ENCODE peak calls at places on chromosomes 12 and 14, in nine cellular contexts. R, B, I, G, F, V, L, N and D are unnamed samples.

GRCh38 chr12:28966049-28966778 is 182.9 kb upstream of the FAR2 start:
- DNase-seq in R (no peak), B (no peak), I (no peak), G (no peak), F (no peak), V (peak; percentile 31), L (peak; percentile 4), N (peak; percentile 64), D (no peak)

GRCh38 chr12:127398026-127398715 is 868.8 kb upstream of the TMEM132C start:
- DNase-seq in R (no peak), B (no peak), I (no peak), G (no peak), F (no peak), V (no peak), L (no peak), N (no peak), D (no peak)

GRCh38 chr12:18578191-18578590 is 159.6 kb downstream of the PLCZ1 start:
- DNase-seq in R (no peak), B (peak; percentile 13), I (no peak), G (no peak), F (no peak), V (no peak), L (no peak), N (no peak), D (no peak)

GRCh38 chr14:53929871-53930685 is 26.5 kb downstream of the BMP4 start:
- DNase-seq in R (peak; percentile 18), B (no peak), I (no peak), G (no peak), F (no peak), V (no peak), L (no peak), N (peak; percentile 56), D (peak; percentile 43)

GRCh38 chr12:12230275-12230674 is 36.6 kb downstream of the LRP6 start:
- DNase-seq in R (peak; percentile 25), B (no peak), I (no peak), G (peak; percentile 11), F (no peak), V (no peak), L (no peak), N (no peak), D (no peak)

GRCh38 chr14:100634026-100634425 is 46.8 kb upstream of the BEGAIN start:
- DNase-seq in R (no peak), B (no peak), I (no peak), G (no peak), F (no peak), V (no peak), L (no peak), N (no peak), D (no peak)

GRCh38 chr12:47652491-47653234 is 53.2 kb downstream of the RPAP3 start:
- DNase-seq in R (peak; percentile 34), B (no peak), I (no peak), G (no peak), F (no peak), V (no peak), L (no peak), N (no peak), D (no peak)

GRCh38 chr14:74867673-74868072 is 8.3 kb downstream of the PROX2 start:
- DNase-seq in R (no peak), B (no peak), I (peak; percentile 36), G (no peak), F (peak; percentile 65), V (no peak), L (no peak), N (peak; percentile 82), D (no peak)

GRCh38 chr12:56785874-56786273 is 22.8 kb downstream of the HSD17B6 start:
- DNase-seq in R (no peak), B (no peak), I (no peak), G (no peak), F (no peak), V (no peak), L (no peak), N (no peak), D (no peak)

GRCh38 chr12:72273851-72274284 is 1.7 kb downstream of the TRHDE start:
- DNase-seq in R (no peak), B (no peak), I (no peak), G (no peak), F (no peak), V (peak; percentile 54), L (no peak), N (peak; percentile 72), D (no peak)

GRCh38 chr12:69417231-69417630 is 53.0 kb upstream of the FRS2 start:
- DNase-seq in R (no peak), B (no peak), I (no peak), G (no peak), F (no peak), V (no peak), L (no peak), N (no peak), D (no peak)

GRCh38 chr14:29235991-29236390 is 469.4 kb downstream of the FOXG1 start:
- DNase-seq in R (no peak), B (no peak), I (no peak), G (no peak), F (no peak), V (no peak), L (no peak), N (no peak), D (no peak)

GRCh38 chr14:57254884-57255283 is 13.8 kb downstream of the EXOC5 start:
- DNase-seq in R (no peak), B (no peak), I (no peak), G (no peak), F (no peak), V (no peak), L (no peak), N (no peak), D (no peak)

GRCh38 chr12:52788111-52788875 is 7.6 kb downstream of the KRT3 start:
- DNase-seq in R (no peak), B (no peak), I (no peak), G (no peak), F (no peak), V (no peak), L (no peak), N (no peak), D (no peak)

GRCh38 chr12:11892065-11892391 is 178.7 kb upstream of the BCL2L14 start:
- DNase-seq in R (peak; percentile 56), B (no peak), I (no peak), G (no peak), F (no peak), V (no peak), L (no peak), N (no peak), D (no peak)

GRCh38 chr12:96444403-96444802 is 44.2 kb upstream of the CDK17 start:
- DNase-seq in R (no peak), B (no peak), I (no peak), G (no peak), F (no peak), V (no peak), L (no peak), N (no peak), D (no peak)

GRCh38 chr12:92912052-92912451 is 17.0 kb downstream of the EEA1 start:
- DNase-seq in R (no peak), B (peak; percentile 69), I (no peak), G (no peak), F (no peak), V (no peak), L (no peak), N (no peak), D (no peak)

GRCh38 chr14:92600318-92601053 is 86.9 kb downstream of the RIN3 start:
- DNase-seq in R (no peak), B (peak; percentile 89), I (no peak), G (no peak), F (no peak), V (no peak), L (no peak), N (peak; percentile 13), D (no peak)

GRCh38 chr14:73173092-73173735 is 36.9 kb downstream of the PSEN1 start:
- DNase-seq in R (peak; percentile 0), B (peak; percentile 42), I (no peak), G (peak; percentile 19), F (no peak), V (no peak), L (peak; percentile 28), N (peak; percentile 55), D (no peak)

GRCh38 chr12:124392991-124393790 is 98.3 kb downstream of the RFLNA start:
- DNase-seq in R (no peak), B (peak; percentile 62), I (no peak), G (no peak), F (peak; percentile 89), V (peak; percentile 96), L (peak; percentile 74), N (peak; percentile 71), D (peak; percentile 83)

GRCh38 chr12:130100634-130101033 is 61.6 kb upstream of the FZD10 start:
- DNase-seq in R (no peak), B (no peak), I (no peak), G (no peak), F (no peak), V (no peak), L (no peak), N (no peak), D (no peak)

GRCh38 chr12:40107803-40108620 is 2.1 kb upstream of the SLC2A13 start:
- DNase-seq in R (no peak), B (no peak), I (no peak), G (no peak), F (peak; percentile 44), V (peak; percentile 34), L (no peak), N (no peak), D (peak; percentile 13)

GRCh38 chr12:14931359-14931758 is 7.0 kb downstream of the ERP27 start:
- DNase-seq in R (no peak), B (peak; percentile 1), I (no peak), G (no peak), F (no peak), V (no peak), L (no peak), N (no peak), D (no peak)

GRCh38 chr12:1502856-1503255 is 91.5 kb downstream of the FBXL14 start:
- DNase-seq in R (no peak), B (no peak), I (no peak), G (no peak), F (no peak), V (no peak), L (no peak), N (no peak), D (no peak)

GRCh38 chr14:75343914-75344313 is 65.3 kb downstream of the FOS start:
- DNase-seq in R (no peak), B (peak; percentile 7), I (no peak), G (no peak), F (no peak), V (no peak), L (no peak), N (no peak), D (no peak)

GRCh38 chr12:96047621-96048211 is 12.3 kb upstream of the LTA4H start:
- DNase-seq in R (peak; percentile 69), B (peak; percentile 36), I (no peak), G (no peak), F (no peak), V (no peak), L (peak; percentile 16), N (peak; percentile 52), D (peak; percentile 37)

GRCh38 chr14:32075636-32076277 is 1.3 kb upstream of the ARHGAP5 start:
- DNase-seq in R (no peak), B (no peak), I (peak; percentile 2), G (peak; percentile 34), F (peak; percentile 73), V (peak; percentile 75), L (no peak), N (peak; percentile 55), D (peak; percentile 52)